ENCODE peak calls at places on chromosomes 16 and 17, in ten cellular contexts. A is stimulated activated CD4-positive, alpha-beta T cell treated with anti-CD3 and anti-CD28 coated beads, Interleukin-2, amount 100 ng/mL, for 24 hours; F is suprapubic skin; R is activated CD4-positive, alpha-beta T cell treated with anti-CD3 and anti-CD28 coated beads, Interleukin-2, amount 50 U/mL, for 1 hour; J is transverse colon; S is HTR-8/SVneo; D is G401; O is NCI-H1417; B is mesendoderm; P is IMR-90. G is an unnamed sample.
A peak's percentile ranks its signal among the peaks of the same experiment; 100 is the strongest.

GRCh38 chr17:62869885-62870580 is 61.9 kb upstream of the MARCHF10 start:
- DNase-seq in A (no peak), F (no peak), R (no peak), J (no peak), S (no peak), D (no peak), O (peak; percentile 82), B (peak; percentile 98), P (peak; percentile 88), G (no peak)

GRCh38 chr16:50539822-50540710 is 8.1 kb upstream of the NKD1 start:
- DNase-seq in A (no peak), F (peak; percentile 74), R (no peak), J (no peak), S (no peak), D (peak; percentile 55), O (no peak), B (peak; percentile 63), P (no peak), G (no peak)

GRCh38 chr16:51762081-51762995 is 611.3 kb upstream of the SALL1 start:
- DNase-seq in A (peak; percentile 77), F (peak; percentile 78), R (peak; percentile 2), J (peak; percentile 61), S (peak; percentile 41), D (peak; percentile 36), O (peak; percentile 28), B (peak; percentile 62), P (peak; percentile 70), G (peak; percentile 72)

GRCh38 chr17:45234641-45235040 is 13.0 kb downstream of the FMNL1 start:
- DNase-seq in A (peak; percentile 46), F (no peak), R (no peak), J (no peak), S (peak; percentile 61), D (peak; percentile 45), O (peak; percentile 33), B (peak; percentile 75), P (no peak), G (peak; percentile 26)

GRCh38 chr17:48520631-48521045 is 10.2 kb downstream of the HOXB1 start:
- DNase-seq in A (no peak), F (no peak), R (no peak), J (no peak), S (no peak), D (no peak), O (no peak), B (no peak), P (peak; percentile 67), G (no peak)

GRCh38 chr17:50993544-50993943 is 127.1 kb downstream of the SPAG9 start:
- DNase-seq in A (no peak), F (no peak), R (no peak), J (no peak), S (no peak), D (peak; percentile 50), O (no peak), B (no peak), P (no peak), G (no peak)

GRCh38 chr16:64478258-64478906 is 643.5 kb downstream of the CDH11 start:
- DNase-seq in A (no peak), F (no peak), R (no peak), J (no peak), S (no peak), D (no peak), O (no peak), B (no peak), P (peak; percentile 54), G (no peak)

GRCh38 chr16:74492976-74493375 is 71.7 kb upstream of the CLEC18B start:
- DNase-seq in A (no peak), F (no peak), R (no peak), J (no peak), S (no peak), D (no peak), O (no peak), B (no peak), P (no peak), G (no peak)

G was measured in NK-92 treated with Interleukin-12 subunit alpha and Interleukin-12 subunit beta, amount 100 ng/mL, for 24 hours.